ENCODE peak calls at places on chromosomes 11 and 22, in eight cellular contexts. A, F, X, U, Y, B, H and W are unnamed samples.

GRCh38 chr11:124977006-124977405 is 23.0 kb downstream of the CCDC15 start:
- DNase-seq in H (no peak), U (no peak), Y (no peak), B (no peak), A (no peak), F (no peak), X (no peak), W (no peak)

GRCh38 chr22:19942071-19942885 is 660 bp upstream of the TXNRD2 start:
- DNase-seq in F (no peak), B (no peak), Y (no peak), H (no peak), X (no peak), U (peak; percentile 73), A (no peak), W (no peak)

GRCh38 chr11:111633756-111634362 is 31.6 kb downstream of the SIK2 start:
- DNase-seq in H (no peak), U (no peak), A (no peak), Y (no peak), B (no peak), F (no peak), X (no peak), W (no peak)

GRCh38 chr11:117425679-117426296 is 98.1 kb downstream of the CEP164 start:
- DNase-seq in X (no peak), U (no peak), F (no peak), A (no peak), Y (no peak), B (no peak), H (no peak), W (peak; percentile 16)

GRCh38 chr22:44024288-44024908 is at the start of gene PARVB:
- DNase-seq in Y (no peak), X (no peak), H (peak; percentile 17), B (no peak), F (no peak), U (no peak), A (no peak), W (peak; percentile 87)

GRCh38 chr11:27726981-27727380 is 26.7 kb upstream of the BDNF start:
- DNase-seq in H (no peak), X (no peak), U (no peak), A (no peak), F (no peak), B (no peak), Y (no peak), W (no peak)

GRCh38 chr11:112961751-112962747 is 829 bp downstream of the NCAM1 start:
- DNase-seq in U (no peak), H (peak; percentile 8), F (no peak), A (no peak), Y (no peak), X (no peak), B (peak; percentile 77), W (peak; percentile 75)

GRCh38 chr11:111977141-111978027 is 40.2 kb downstream of the DIXDC1 start:
- DNase-seq in H (peak; percentile 67), F (peak; percentile 69), X (no peak), Y (peak; percentile 68), B (peak; percentile 87), U (peak; percentile 89), A (no peak), W (peak; percentile 82)

GRCh38 chr11:102935514-102935913 is 20.0 kb downstream of the MMP13 start:
- DNase-seq in A (no peak), F (no peak), U (no peak), X (no peak), Y (no peak), B (no peak), H (no peak), W (no peak)

GRCh38 chr22:24938741-24939341 is 7.7 kb downstream of the LHFPL7 start:
- DNase-seq in H (no peak), A (no peak), Y (no peak), U (no peak), F (peak; percentile 39), X (no peak), B (no peak), W (no peak)

GRCh38 chr11:28566643-28567042 is 458.5 kb downstream of the METTL15 start:
- DNase-seq in U (peak; percentile 72), Y (peak; percentile 56), F (peak; percentile 4), X (peak; percentile 52), H (peak; percentile 13), B (no peak), A (peak; percentile 36), W (peak; percentile 67)

GRCh38 chr22:22462813-22463567 is 45.6 kb downstream of the ZNF280B start:
- DNase-seq in B (no peak), F (no peak), H (no peak), A (no peak), U (no peak), Y (no peak), X (no peak), W (no peak)

GRCh38 chr11:117217141-117217609 is 14.7 kb downstream of the PCSK7 start:
- DNase-seq in H (no peak), Y (no peak), U (peak; percentile 75), F (no peak), A (no peak), X (no peak), B (no peak), W (no peak)

GRCh38 chr22:24427500-24428164 is at the start of gene ADORA2A:
- DNase-seq in H (peak; percentile 84), F (no peak), U (no peak), B (no peak), Y (peak; percentile 67), X (no peak), A (no peak), W (peak; percentile 99)

GRCh38 chr11:126002181-126002580 is 56.3 kb downstream of the VSIG10L2 start:
- DNase-seq in A (no peak), U (no peak), X (no peak), Y (no peak), F (no peak), B (no peak), H (no peak), W (no peak)

GRCh38 chr11:57597971-57598830 is 716 bp downstream of the SERPING1 start:
- DNase-seq in B (peak; percentile 90), F (peak; percentile 59), U (peak; percentile 95), A (no peak), X (no peak), H (peak; percentile 62), Y (peak; percentile 50), W (peak; percentile 79)

GRCh38 chr11:65254724-65255123 is 7.0 kb upstream of the POLA2 start:
- DNase-seq in F (no peak), Y (no peak), H (no peak), A (no peak), U (no peak), B (no peak), X (no peak), W (no peak)

GRCh38 chr22:32836286-32836859 is 34.9 kb downstream of the TIMP3 start:
- DNase-seq in H (no peak), A (no peak), X (no peak), B (no peak), U (no peak), F (no peak), Y (no peak), W (no peak)

GRCh38 chr22:43500792-43501785 is 89.3 kb downstream of the MPPED1 start:
- DNase-seq in X (no peak), U (no peak), Y (no peak), B (no peak), F (no peak), A (no peak), H (no peak), W (no peak)

GRCh38 chr11:70468256-70469230 is 70.2 kb downstream of the CTTN start:
- DNase-seq in U (no peak), H (no peak), A (no peak), X (no peak), Y (no peak), B (no peak), F (no peak), W (peak; percentile 41)

GRCh38 chr11:44600739-44601416 is 35.4 kb downstream of the CD82 start:
- DNase-seq in F (no peak), A (no peak), U (no peak), Y (no peak), H (no peak), B (no peak), X (no peak), W (peak; percentile 88)

GRCh38 chr11:10050561-10050960 is 243.5 kb downstream of the SBF2 start:
- DNase-seq in U (no peak), Y (no peak), X (no peak), A (peak; percentile 71), H (no peak), B (no peak), F (no peak), W (no peak)

GRCh38 chr22:31852691-31853370 is 91.5 kb upstream of the YWHAH start:
- DNase-seq in H (no peak), F (no peak), A (no peak), Y (no peak), X (no peak), U (no peak), B (no peak), W (no peak)

GRCh38 chr22:24208012-24208749 is 26.9 kb downstream of the SUSD2 start:
- DNase-seq in H (no peak), Y (peak; percentile 58), B (no peak), X (peak; percentile 95), A (peak; percentile 83), U (peak; percentile 86), F (peak; percentile 86), W (no peak)

GRCh38 chr11:2837096-2837601 is 48.4 kb downstream of the CDKN1C start:
- DNase-seq in X (peak; percentile 18), F (peak; percentile 61), U (peak; percentile 93), Y (peak; percentile 82), B (peak; percentile 91), H (peak; percentile 68), A (no peak), W (no peak)

GRCh38 chr11:272931-273198 is 5.3 kb upstream of the NLRP6 start:
- DNase-seq in U (no peak), F (no peak), Y (no peak), A (no peak), H (no peak), B (peak; percentile 34), X (no peak), W (peak; percentile 54)
- H3K27ac ChIP-seq in U (no peak overlapping the region), F (no peak overlapping the region), Y (no peak overlapping the region), A (no peak overlapping the region), H (no peak overlapping the region), B (no peak overlapping the region), X (no peak overlapping the region), W (no peak overlapping the region)

GRCh38 chr11:15800121-15800800 is 556.1 kb downstream of the SOX6 start:
- DNase-seq in H (peak; percentile 21), Y (peak; percentile 50), B (no peak), A (no peak), X (no peak), U (no peak), F (no peak), W (no peak)
- TF ChIP-seq POLR2AphosphoS5 in H (no peak), Y (no peak), B (no peak), A (no peak), X (no peak), U (no peak), F (no peak), W (no peak)

GRCh38 chr11:83159901-83160865 is 3.3 kb downstream of the PCF11 start:
- DNase-seq in X (no peak), A (no peak), U (no peak), H (peak; percentile 32), B (no peak), F (peak; percentile 80), Y (peak; percentile 53), W (peak; percentile 17)
- H3K4me3 ChIP-seq in X (no peak overlapping the region), A (peak overlapping the region; percentile 84), U (peak overlapping the region; percentile 85), H (peak overlapping the region; percentile 99), B (peak overlapping the region; percentile 93), F (peak overlapping the region; percentile 98), Y (peak overlapping the region; percentile 93), W (peak overlapping the region; percentile 85)

DNA sequence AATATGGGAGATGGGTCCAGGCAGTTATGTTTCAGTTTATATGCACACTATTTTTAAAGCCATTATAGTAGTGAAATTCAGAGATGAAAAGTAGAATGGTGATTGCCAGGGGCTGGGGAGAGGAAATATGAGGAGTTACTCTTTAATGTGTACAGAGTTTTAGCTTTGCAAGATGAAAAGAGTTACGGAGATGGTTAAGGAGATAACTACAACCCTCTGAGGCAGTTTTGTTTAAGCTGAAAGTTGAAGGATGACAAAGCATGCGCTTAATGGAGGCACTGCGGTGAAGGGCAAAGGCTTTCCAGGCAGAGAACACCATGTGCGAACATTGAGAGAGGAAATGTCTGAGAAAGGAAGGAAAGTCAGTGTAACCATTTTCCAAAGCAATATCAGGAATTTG is 18.2 kb upstream of the BMAL1 start:
- DNase-seq in F (no peak), A (no peak), Y (no peak), B (no peak), H (no peak), U (no peak), X (no peak), W (no peak)
- H3K27ac ChIP-seq in F (no peak overlapping the region), A (no peak overlapping the region), Y (no peak overlapping the region), B (no peak overlapping the region), H (no peak overlapping the region), U (no peak overlapping the region), X (no peak overlapping the region), W (no peak overlapping the region)